ENCODE peak calls at places on chromosome X, in ten cellular contexts. I is activated CD4-positive, alpha-beta T cell treated with anti-CD3 and anti-CD28 coated beads, Interleukin-2, amount 50 U/mL, for 1 hour; F is endothelial cell; O is HCEC 1CT; B is GM23248; L is lower lobe of right lung; Y is upper lobe of right lung; D is Karpas-422; E is HAP-1; Z is pons. W is an unnamed sample.
A peak's percentile ranks its signal among the peaks of the same experiment; 100 is the strongest.

GRCh38 chrX:73561791-73562190 is 1.2 kb upstream of the CHIC1 start:
- DNase-seq in D (no peak), Y (no peak), F (no peak), L (no peak), Z (no peak), E (peak; percentile 9), I (no peak), B (peak; percentile 39), O (no peak), W (no peak)

GRCh38 chrX:51641421-51642021 is 22.8 kb upstream of the CENPVL3 start:
- DNase-seq in F (peak; percentile 26), B (peak; percentile 60), I (no peak), L (no peak), E (peak; percentile 62), D (peak; percentile 79), Y (no peak), Z (peak; percentile 42), O (peak; percentile 23), W (no peak)

GRCh38 chrX:43559643-43560042 is 96.5 kb upstream of the MAOA start:
- DNase-seq in L (no peak), Z (peak; percentile 46), B (peak; percentile 25), E (peak; percentile 68), D (peak; percentile 78), O (peak; percentile 24), Y (no peak), F (peak; percentile 48), I (peak; percentile 0), W (peak; percentile 66)

GRCh38 chrX:8237718-8238117 is 66.7 kb upstream of the VCX2 start:
- DNase-seq in B (no peak), F (no peak), L (no peak), O (no peak), I (no peak), E (no peak), Y (no peak), Z (no peak), D (no peak), W (no peak)

GRCh38 chrX:7139202-7140081 is 8.1 kb upstream of the STS start:
- DNase-seq in L (no peak), I (no peak), B (peak; percentile 85), Y (no peak), F (no peak), D (no peak), O (peak; percentile 86), Z (no peak), E (no peak), W (no peak)

GRCh38 chrX:103774070-103774642 is 2.5 kb upstream of the PLP1 start:
- DNase-seq in I (no peak), D (peak; percentile 51), O (peak; percentile 47), Y (no peak), B (peak; percentile 75), E (peak; percentile 10), Z (peak; percentile 89), F (no peak), L (no peak), W (no peak)

GRCh38 chrX:4091046-4091760 is 377.8 kb upstream of the PRKX start:
- DNase-seq in Y (no peak), Z (no peak), I (no peak), E (no peak), O (no peak), B (peak; percentile 0), L (no peak), F (no peak), D (no peak), W (no peak)

GRCh38 chrX:103932133-103932532 is 30.3 kb upstream of the TMSB15B start:
- DNase-seq in Z (no peak), Y (no peak), F (no peak), O (no peak), E (no peak), L (no peak), B (no peak), D (no peak), I (no peak), W (no peak)